ENCODE peak calls at places on chromosomes 1 and 21, in nine cellular contexts. Y, P, O, X, Q, G, H, L and S are unnamed samples. For H3K9me3, the result is how much of the 10 kb centered on the place peaks cover.

GRCh38 chr1:5990913-5991783 is 1.1 kb downstream of the NPHP4 start:
- DNase-seq in Q (peak), P (no peak), L (peak), X (peak), H (no peak), G (peak), O (peak), Y (peak), S (no peak)

GRCh38 chr1:183194527-183195145 is 8.6 kb downstream of the LAMC2 start:
- DNase-seq in X (no peak), H (no peak), O (no peak), P (no peak), G (no peak), Q (no peak), Y (no peak), L (no peak), S (no peak)

GRCh38 chr21:44792653-44793052 is 9.0 kb downstream of the UBE2G2 start:
- DNase-seq in P (no peak), G (no peak), L (no peak), X (no peak), Y (no peak), H (no peak), Q (no peak), O (no peak), S (no peak)

GRCh38 chr1:84715620-84716019 is 25.4 kb upstream of the SSX2IP start:
- DNase-seq in Y (no peak), P (no peak), H (no peak), G (no peak), L (no peak), X (no peak), Q (no peak), O (no peak), S (no peak)

GRCh38 chr21:41802185-41802584 is 35.3 kb upstream of the RIPK4 start:
- DNase-seq in X (no peak), L (no peak), Q (no peak), H (no peak), G (no peak), P (no peak), Y (no peak), O (no peak), S (no peak)

GRCh38 chr1:1900883-1901640 is 10.2 kb upstream of the GNB1 start:
- DNase-seq in O (no peak), P (no peak), Q (no peak), X (no peak), G (no peak), Y (no peak), L (peak), H (peak), S (no peak)

GRCh38 chr1:90400121-90400520 is 317.0 kb downstream of the BARHL2 start:
- DNase-seq in L (no peak), Q (no peak), Y (no peak), X (peak), P (no peak), O (no peak), H (no peak), G (peak), S (no peak)

GRCh38 chr1:156420209-156421061 is 51.4 kb downstream of the RHBG start:
- DNase-seq in Q (no peak), G (no peak), X (no peak), L (no peak), H (no peak), O (peak), P (no peak), Y (peak), S (peak)

GRCh38 chr1:15290382-15290781 is 43.4 kb downstream of the FHAD1 start:
- DNase-seq in Y (no peak), X (peak), G (peak), H (no peak), O (no peak), P (no peak), L (no peak), Q (no peak), S (no peak)

GRCh38 chr1:224205438-224205840 is 22.4 kb downstream of the DEGS1 start:
- DNase-seq in Y (no peak), L (no peak), Q (no peak), G (peak), O (no peak), P (no peak), H (no peak), X (peak), S (no peak)

GRCh38 chr1:230495891-230496385 is 69.8 kb upstream of the PGBD5 start:
- DNase-seq in Q (no peak), L (no peak), P (peak), O (no peak), Y (no peak), G (no peak), H (no peak), X (peak), S (no peak)

GRCh38 chr1:107829083-107829771 is 135.8 kb downstream of the VAV3 start:
- DNase-seq in O (no peak), L (no peak), Y (no peak), H (no peak), X (peak), Q (no peak), P (no peak), G (no peak), S (no peak)

DNA sequence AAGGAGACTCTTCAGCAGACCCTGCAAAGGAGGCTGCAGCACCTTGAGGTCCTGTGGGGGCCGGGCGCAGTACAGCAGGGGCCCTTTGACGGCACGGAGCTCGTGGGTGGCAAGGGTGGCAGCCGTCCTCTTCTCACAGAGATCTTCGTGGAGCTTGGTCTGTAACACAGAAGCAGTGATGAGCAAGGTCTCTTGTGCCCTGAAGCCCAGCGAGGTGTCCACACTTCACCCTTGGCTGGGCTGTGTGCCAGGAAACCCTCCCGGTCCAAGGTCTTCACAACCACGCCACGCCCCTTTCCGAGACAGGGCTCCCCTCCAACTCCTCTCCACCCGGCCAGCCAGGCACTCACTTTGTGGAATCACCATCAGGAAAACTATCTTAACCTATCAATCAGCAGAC is 11.3 kb downstream of the LRRC47 start:
- DNase-seq in H (no peak), X (no peak), O (no peak), G (no peak), Q (no peak), P (no peak), L (peak), Y (no peak), S (no peak)
- H3K9me3 ChIP-seq in H (under half), X (under half), O (under half), G (under half), Q (under half), P (under half), L (under half), Y (under half), S (under half)

GRCh38 chr21:8988696-8989095 is 1532.7 kb upstream of the TPTE start:
- DNase-seq in Y (no peak), Q (no peak), O (no peak), H (no peak), P (no peak), X (no peak), L (no peak), G (no peak), S (no peak)
- H3K9me3 ChIP-seq in Y (under half), Q (under half), O (under half), H (under half), P (under half), X (under half), L (under half), G (under half), S (under half)

DNA sequence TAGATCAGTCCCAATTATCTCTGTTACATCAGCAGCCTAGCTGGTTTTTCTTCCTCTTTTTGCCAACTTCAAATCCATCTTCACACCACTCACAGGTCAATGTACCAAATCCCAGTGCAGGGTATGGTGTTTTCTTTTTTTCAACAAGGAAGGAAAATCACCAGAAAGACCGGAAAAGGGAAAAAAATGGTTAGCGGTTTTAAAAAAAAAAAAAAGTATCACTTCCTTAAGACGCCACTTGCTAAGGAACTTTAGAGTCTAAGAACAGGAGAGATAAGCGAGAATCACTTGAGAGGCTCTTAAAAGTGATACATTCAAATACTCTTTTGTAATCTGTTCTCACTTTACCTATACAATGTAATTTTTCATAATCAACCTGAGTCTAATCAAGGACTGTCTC is 3.1 kb upstream of the OR10J1 start:
- DNase-seq in X (no peak), L (no peak), G (no peak), H (no peak), O (no peak), Q (no peak), P (no peak), Y (no peak), S (no peak)
- H3K9me3 ChIP-seq in X (under half), L (under half), G (under half), H (under half), O (under half), Q (under half), P (under half), Y (under half), S (under half)

GRCh38 chr1:245771521-245772281 is 616.9 kb downstream of the KIF26B start:
- DNase-seq in G (peak), X (peak), O (no peak), Y (no peak), H (no peak), L (no peak), Q (no peak), P (no peak), S (no peak)

GRCh38 chr1:245773344-245773743 is 618.6 kb downstream of the KIF26B start:
- DNase-seq in L (no peak), X (no peak), G (no peak), H (no peak), O (no peak), Q (no peak), Y (no peak), P (no peak), S (no peak)

GRCh38 chr1:245770191-245770590 is 615.4 kb downstream of the KIF26B start:
- DNase-seq in L (no peak), H (no peak), X (no peak), Q (no peak), G (no peak), Y (no peak), P (no peak), O (no peak), S (no peak)

GRCh38 chr1:245772325-245772724 is 617.5 kb downstream of the KIF26B start:
- DNase-seq in L (no peak), G (no peak), X (no peak), Q (no peak), Y (no peak), O (no peak), P (no peak), H (no peak), S (no peak)

GRCh38 chr1:245772739-245773138 is 618.0 kb downstream of the KIF26B start:
- DNase-seq in X (no peak), L (no peak), H (no peak), Q (no peak), Y (no peak), G (no peak), P (no peak), O (no peak), S (no peak)
- H3K9me3 ChIP-seq in X (under half), L (under half), H (under half), Q (under half), Y (under half), G (under half), P (under half), O (under half), S (under half)

GRCh38 chr1:32650752-32651460 is at the start of gene RBBP4:
- DNase-seq in G (peak), L (peak), Q (peak), H (peak), P (peak), Y (peak), X (peak), O (peak), S (peak)

GRCh38 chr1:32650157-32650751 is at the start of gene ZBTB8OS:
- DNase-seq in X (peak), H (peak), P (peak), L (peak), G (peak), O (peak), Y (peak), Q (peak), S (peak)

GRCh38 chr1:32647308-32648134 is 2.8 kb downstream of the ZBTB8OS start:
- DNase-seq in G (no peak), O (no peak), Y (no peak), L (no peak), H (no peak), X (no peak), P (no peak), Q (no peak), S (no peak)

GRCh38 chr1:32651461-32652073 is 559 bp downstream of the RBBP4 start:
- DNase-seq in P (peak), Y (no peak), H (no peak), Q (no peak), O (no peak), L (no peak), X (no peak), G (no peak), S (no peak)

DNA sequence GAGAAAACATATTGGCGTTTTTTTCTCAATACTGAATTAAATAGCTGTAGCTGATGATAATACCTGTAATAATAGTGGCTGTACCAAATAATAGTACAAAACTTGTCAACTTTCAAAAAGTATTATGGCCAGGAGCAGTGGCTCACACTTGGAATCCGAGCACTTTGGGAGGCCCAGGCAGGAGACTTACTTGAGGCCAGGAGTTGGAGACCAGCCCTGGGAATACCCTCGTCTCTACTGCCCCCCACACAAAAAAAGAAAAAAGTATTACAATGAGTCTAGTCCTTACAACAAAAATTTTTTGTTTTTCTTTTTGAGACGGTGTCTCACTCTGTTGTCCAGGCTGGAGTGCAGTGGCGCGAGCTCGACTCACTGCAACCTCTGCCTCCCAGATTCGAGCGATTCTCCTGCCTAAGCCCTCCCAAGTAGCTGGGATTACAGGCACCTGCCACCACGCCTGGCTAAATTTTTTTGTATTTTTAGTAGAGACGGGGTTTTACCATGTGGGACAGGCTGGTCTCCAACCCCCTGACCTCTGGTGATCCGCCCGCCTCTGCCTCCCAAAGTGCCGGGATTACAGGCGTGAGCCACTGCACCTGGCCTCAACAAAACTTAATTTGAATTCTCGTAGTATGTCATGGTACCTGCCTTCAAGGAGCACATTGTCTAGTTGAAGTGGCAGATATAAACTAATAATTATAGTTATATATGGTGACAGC is 1.4 kb downstream of the RBBP4 start:
- DNase-seq in L (no peak), X (no peak), Y (no peak), O (no peak), H (no peak), P (no peak), Q (no peak), G (no peak), S (no peak)
- H3K9me3 ChIP-seq in L (under half), X (under half), Y (under half), O (under half), H (under half), P (under half), Q (under half), G (under half), S (under half)